ENCODE peak calls at places on chromosome 2, in six cellular contexts. N, U, R, A, T and D are unnamed samples.

GRCh38 chr2:54274781-54275242 is 18.8 kb upstream of the TSPYL6 start:
- DNase-seq in T (no peak), U (no peak), A (no peak), R (no peak), N (no peak), D (no peak)

GRCh38 chr2:8633186-8633734 is 48.6 kb upstream of the ID2 start:
- DNase-seq in U (peak; percentile 51), R (no peak), T (no peak), N (no peak), A (no peak), D (no peak)

GRCh38 chr2:162063899-162064298 is 10.1 kb downstream of the DPP4 start:
- DNase-seq in T (no peak), A (no peak), R (no peak), N (no peak), U (no peak), D (no peak)

GRCh38 chr2:178194600-178195389 is 483 bp downstream of the OSBPL6 start:
- DNase-seq in T (peak; percentile 47), N (peak; percentile 59), A (no peak), R (no peak), U (peak; percentile 80), D (peak; percentile 39)

GRCh38 chr2:163682695-163683094 is 53.1 kb downstream of the FIGN start:
- DNase-seq in N (no peak), R (no peak), U (no peak), A (no peak), T (no peak), D (no peak)

GRCh38 chr2:2325538-2325937 is 5.5 kb downstream of the MYT1L start:
- DNase-seq in U (no peak), N (no peak), T (no peak), A (no peak), R (no peak), D (no peak)

GRCh38 chr2:220811952-220812570 is 760.0 kb downstream of the EPHA4 start:
- DNase-seq in A (no peak), U (no peak), T (no peak), N (no peak), R (no peak), D (no peak)

GRCh38 chr2:222142027-222142426 is 156.8 kb downstream of the PAX3 start:
- DNase-seq in U (no peak), T (no peak), A (no peak), N (no peak), R (no peak), D (no peak)

GRCh38 chr2:218536804-218537494 is 31.2 kb downstream of the USP37 start:
- DNase-seq in T (no peak), U (no peak), A (no peak), N (no peak), R (no peak), D (no peak)

GRCh38 chr2:176138526-176139169 is 9.1 kb downstream of the HOXD8 start:
- DNase-seq in T (no peak), N (no peak), U (peak; percentile 61), A (no peak), R (no peak), D (no peak)

GRCh38 chr2:96537734-96538486 is 1.4 kb downstream of the ARID5A start:
- DNase-seq in U (peak; percentile 92), N (no peak), A (peak; percentile 84), T (no peak), R (no peak), D (no peak)

GRCh38 chr2:89775885-89776284 is 1084.4 kb downstream of the RPIA start:
- DNase-seq in N (no peak), A (no peak), T (no peak), U (no peak), R (no peak), D (no peak)
- H3K9me3 ChIP-seq in N (peaks cover 19% of the 10 kb centered on the region), A (peaks cover 35% of the 10 kb centered on the region), T (no peaks in the 10 kb centered on the region), U (peaks cover 98% of the 10 kb centered on the region), R (peaks cover 74% of the 10 kb centered on the region), D (peaks cover 99% of the 10 kb centered on the region)

GRCh38 chr2:215451012-215451756 is 15.3 kb upstream of the FN1 start:
- DNase-seq in U (no peak), A (no peak), N (no peak), R (no peak), T (no peak), D (no peak)

GRCh38 chr2:215454519-215454918 is 18.7 kb upstream of the FN1 start:
- DNase-seq in A (no peak), T (no peak), R (peak; percentile 12), N (no peak), U (no peak), D (no peak)

GRCh38 chr2:215447673-215448081 is 11.8 kb upstream of the FN1 start:
- DNase-seq in N (no peak), A (no peak), R (no peak), T (no peak), U (no peak), D (no peak)

GRCh38 chr2:215450188-215451011 is 14.5 kb upstream of the FN1 start:
- DNase-seq in T (no peak), A (no peak), N (no peak), U (no peak), R (no peak), D (no peak)

GRCh38 chr2:215452725-215453124 is 16.9 kb upstream of the FN1 start:
- DNase-seq in A (no peak), R (no peak), T (no peak), N (no peak), U (no peak), D (no peak)
- TF ChIP-seq CTCF in A (no peak), R (no peak), T (no peak), N (no peak), U (no peak), D (no peak)

GRCh38 chr2:128469203-128469602 is 150.5 kb upstream of the HS6ST1 start:
- DNase-seq in A (peak; percentile 69), T (no peak), R (peak; percentile 4), N (no peak), U (no peak), D (no peak)
- H3K9me3 ChIP-seq in A (peaks cover 5% of the 10 kb centered on the region), T (no peaks in the 10 kb centered on the region), R (peaks cover 15% of the 10 kb centered on the region), N (peaks cover 4% of the 10 kb centered on the region), U (peaks cover 48% of the 10 kb centered on the region), D (peaks cover 22% of the 10 kb centered on the region)

DNA sequence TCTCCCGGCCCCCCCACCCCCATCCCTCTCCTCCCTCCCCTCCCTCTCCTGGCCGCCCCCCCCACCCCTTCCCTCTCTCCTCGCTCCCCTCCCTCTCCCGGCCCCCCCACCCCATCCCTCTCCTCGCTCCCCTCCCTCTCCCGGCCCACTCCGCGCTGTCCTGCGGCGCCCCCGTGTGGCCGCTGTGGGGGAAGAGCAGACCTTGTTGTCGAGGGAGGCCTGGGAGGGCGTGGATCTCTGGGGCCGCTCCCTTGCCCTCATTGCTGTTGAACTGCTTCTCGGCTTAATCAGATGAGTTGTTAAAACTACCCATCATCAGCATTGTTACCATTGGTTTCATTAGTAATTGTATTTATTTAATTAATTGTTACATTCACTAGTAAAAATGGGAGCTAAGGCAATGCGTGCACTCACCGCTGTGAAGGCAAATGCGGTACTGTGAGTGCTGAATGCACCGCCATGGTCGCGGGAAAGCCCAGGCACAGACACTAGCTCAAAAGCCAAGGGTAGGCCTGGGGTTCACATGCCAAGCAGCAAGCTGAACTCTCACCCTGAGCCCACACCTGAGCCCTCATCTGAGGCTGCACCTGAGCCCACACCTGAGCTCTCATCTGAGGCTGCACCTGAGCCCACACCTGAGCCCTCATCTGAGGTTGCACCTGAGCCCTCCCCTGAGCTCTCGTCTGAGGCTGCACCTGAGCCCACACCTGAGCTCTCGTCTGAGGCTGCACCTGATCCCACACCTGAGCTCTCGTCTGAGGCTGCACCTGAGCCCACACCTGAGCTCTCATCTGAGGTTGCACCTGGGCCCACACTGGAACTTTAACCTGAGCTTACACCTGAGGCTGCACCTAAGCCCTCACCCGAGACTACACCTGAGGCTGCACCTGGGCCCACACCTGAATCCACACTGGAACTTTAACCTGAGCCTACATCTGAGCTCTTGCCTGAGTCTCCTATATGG is 8.8 kb downstream of the RTP5 start:
- DNase-seq in A (no peak), T (peak; percentile 85), N (no peak), R (no peak), U (peak; percentile 93), D (peak; percentile 68)
- TF ChIP-seq CTCF in A (no peak), T (peak; percentile 55), N (peak; percentile 63), R (peak; percentile 56), U (peak; percentile 76), D (peak; percentile 71)

GRCh38 chr2:95281071-95281470 is 6.8 kb downstream of the PROM2 start:
- DNase-seq in T (no peak), U (no peak), A (no peak), N (no peak), R (no peak), D (no peak)

GRCh38 chr2:95278051-95278471 is 3.8 kb downstream of the PROM2 start:
- DNase-seq in A (no peak), T (no peak), U (peak; percentile 68), N (peak; percentile 92), R (peak; percentile 48), D (peak; percentile 7)

GRCh38 chr2:95277246-95277906 is 3.1 kb downstream of the PROM2 start:
- DNase-seq in N (peak; percentile 66), U (no peak), A (no peak), R (peak; percentile 23), T (no peak), D (peak; percentile 5)

GRCh38 chr2:95278637-95279225 is 4.5 kb downstream of the PROM2 start:
- DNase-seq in U (peak; percentile 68), R (no peak), N (peak; percentile 47), T (no peak), A (no peak), D (peak; percentile 14)

GRCh38 chr2:95279435-95280035 is 5.3 kb downstream of the PROM2 start:
- DNase-seq in T (no peak), U (peak; percentile 36), R (no peak), A (no peak), N (peak; percentile 22), D (no peak)
- H3K9me3 ChIP-seq in T (no peaks in the 10 kb centered on the region), U (no peaks in the 10 kb centered on the region), R (no peaks in the 10 kb centered on the region), A (no peaks in the 10 kb centered on the region), N (no peaks in the 10 kb centered on the region), D (no peaks in the 10 kb centered on the region)

GRCh38 chr2:40457846-40458245 is 6.0 kb upstream of the SLC8A1 start:
- DNase-seq in T (no peak), N (no peak), A (no peak), U (no peak), R (no peak), D (no peak)
- TF ChIP-seq CTCF in T (no peak), N (no peak), A (no peak), U (no peak), R (no peak), D (no peak)

GRCh38 chr2:208999911-209000310 is 423.9 kb upstream of the MAP2 start:
- DNase-seq in N (no peak), U (no peak), T (no peak), R (no peak), A (no peak), D (no peak)

GRCh38 chr2:209005371-209005770 is 418.5 kb upstream of the MAP2 start:
- DNase-seq in A (no peak), T (no peak), N (no peak), U (no peak), R (no peak), D (no peak)

GRCh38 chr2:209002054-209002453 is 421.8 kb upstream of the MAP2 start:
- DNase-seq in N (no peak), R (no peak), A (no peak), T (no peak), U (no peak), D (no peak)
- H3K9me3 ChIP-seq in N (no peaks in the 10 kb centered on the region), R (no peaks in the 10 kb centered on the region), A (no peaks in the 10 kb centered on the region), T (no peaks in the 10 kb centered on the region), U (peaks cover 31% of the 10 kb centered on the region), D (peaks cover 20% of the 10 kb centered on the region)

DNA sequence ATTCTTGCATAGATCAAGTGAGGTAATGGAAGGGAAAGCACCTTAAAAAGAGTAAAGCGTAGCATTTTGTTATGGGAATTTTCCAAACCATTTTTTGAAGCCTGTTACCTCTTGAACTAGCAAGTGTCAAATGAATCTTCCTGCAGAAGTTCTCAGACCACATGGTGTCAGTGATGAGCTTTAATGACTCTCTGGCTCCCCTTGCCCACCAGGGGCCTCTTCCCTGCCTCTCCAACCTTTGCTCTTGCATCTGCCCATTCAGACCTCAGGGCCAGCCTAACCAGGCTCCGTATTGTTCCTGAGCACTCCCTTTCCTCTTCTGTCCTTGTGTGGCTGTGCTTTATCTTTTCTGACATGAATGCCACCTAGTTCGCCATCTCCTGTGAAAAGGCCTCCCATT is 155.9 kb downstream of the DIS3L2 start:
- DNase-seq in N (no peak), R (no peak), A (no peak), U (no peak), T (no peak), D (no peak)
- TF ChIP-seq CTCF in N (no peak), R (peak; percentile 11), A (no peak), U (no peak), T (no peak), D (no peak)